ENCODE peak calls at places on chromosomes 11 and 22, in five cellular contexts. F, U, P, J and Z are unnamed samples. For H3K27me3, the result is how much of the 10 kb centered on the place peaks cover.

GRCh38 chr11:2943711-2944118 is 14.5 kb upstream of the PHLDA2 start:
- DNase-seq in U (no peak), P (peak), J (no peak), F (no peak), Z (no peak)

GRCh38 chr11:65417702-65418430 is 4.7 kb upstream of the NEAT1 start:
- DNase-seq in F (peak), J (peak), U (no peak), P (peak), Z (no peak)

GRCh38 chr11:65186701-65187100 is 5.0 kb downstream of the CAPN1 start:
- DNase-seq in J (no peak), U (no peak), F (no peak), P (no peak), Z (no peak)

GRCh38 chr22:25053153-25053805 is 100.8 kb downstream of the KIAA1671 start:
- DNase-seq in F (no peak), P (no peak), U (no peak), J (no peak), Z (no peak)

GRCh38 chr11:60950933-60951610 is 904 bp downstream of the SLC15A3 start:
- DNase-seq in J (peak), F (no peak), P (peak), U (no peak), Z (peak)

GRCh38 chr11:122024278-122024677 is 91.7 kb downstream of the BLID start:
- DNase-seq in P (no peak), F (no peak), U (no peak), J (no peak), Z (no peak)

GRCh38 chr22:33357894-33358440 is 299.8 kb upstream of the SYN3 start:
- DNase-seq in F (no peak), P (no peak), J (no peak), U (no peak), Z (no peak)

GRCh38 chr11:32033067-32033466 is 57.8 kb upstream of the RCN1 start:
- DNase-seq in F (no peak), J (no peak), P (no peak), U (no peak), Z (no peak)

GRCh38 chr11:83046626-83047172 is 25.0 kb downstream of the RAB30 start:
- DNase-seq in U (no peak), F (no peak), J (no peak), P (no peak), Z (no peak)

GRCh38 chr22:44336962-44337657 is 24.4 kb upstream of the SHISAL1 start:
- DNase-seq in U (no peak), J (no peak), P (no peak), F (no peak), Z (no peak)

DNA sequence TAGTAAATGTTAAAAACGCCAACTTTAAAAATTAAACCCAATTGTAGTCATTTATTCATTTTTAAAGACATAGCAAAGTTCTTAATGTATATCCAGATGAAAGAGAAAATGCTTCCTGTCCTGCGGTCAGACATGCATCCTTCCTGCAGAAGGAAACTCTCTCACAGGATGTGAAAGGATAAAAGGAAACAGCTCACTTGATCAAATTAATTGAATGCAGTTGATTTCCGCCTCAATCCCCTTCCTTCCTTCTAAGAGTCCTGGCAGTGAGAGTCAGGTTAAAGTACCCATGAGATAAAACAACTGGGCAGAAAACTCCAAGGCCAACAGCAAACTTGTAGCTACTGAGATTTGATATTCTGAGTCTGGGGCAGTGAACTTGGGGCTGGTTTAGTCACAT is 38.5 kb downstream of the CWC15 start:
- DNase-seq in J (no peak), F (no peak), U (no peak), P (no peak), Z (no peak)
- H3K27ac ChIP-seq in J (no peak), F (peak), U (peak), P (peak), Z (no peak)

GRCh38 chr22:49672013-49672516 is 155.6 kb downstream of the BRD1 start:
- DNase-seq in U (no peak), P (peak), F (no peak), J (no peak), Z (no peak)
- H3K27me3 ChIP-seq in U (under half), P (under half), F (under half), J (under half), Z (under half)

DNA sequence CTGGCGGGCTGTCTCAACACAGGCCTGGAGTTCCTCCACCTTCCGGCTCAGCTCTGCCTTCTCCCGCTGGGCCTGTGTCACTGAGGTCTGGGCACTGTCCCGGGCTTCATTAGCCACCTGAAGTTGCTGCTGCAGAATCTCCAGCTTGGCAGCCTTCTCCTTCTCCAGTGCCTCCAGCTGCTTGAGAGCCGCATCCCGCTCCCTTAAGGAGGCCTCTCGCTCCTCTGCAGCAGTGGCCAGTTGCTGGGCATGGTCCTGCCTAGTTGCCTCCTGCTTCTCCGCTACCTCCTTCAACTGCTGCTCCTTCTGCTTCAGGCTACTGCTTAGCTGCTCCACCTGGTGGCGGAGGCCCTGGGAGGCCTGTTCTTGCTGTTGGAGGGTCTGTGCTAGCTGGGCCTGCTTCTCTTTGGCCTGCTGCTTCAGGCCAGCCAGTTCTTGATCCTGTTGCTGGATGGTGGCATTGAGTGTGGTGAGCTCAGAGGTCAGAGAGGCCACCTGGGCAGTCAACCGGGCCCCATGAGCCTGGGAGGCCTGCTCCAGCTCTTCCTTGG is 16.9 kb downstream of the IL18BP start:
- DNase-seq in P (no peak), U (peak), J (no peak), F (no peak), Z (no peak)
- TF ChIP-seq CTCF in P (no peak), U (peak), J (peak), F (no peak), Z (no peak)

GRCh38 chr11:15667127-15667725 is 552.5 kb downstream of the INSC start:
- DNase-seq in P (no peak), J (no peak), F (no peak), U (no peak), Z (no peak)

GRCh38 chr11:15670520-15671070 is 555.9 kb downstream of the INSC start:
- DNase-seq in U (no peak), P (no peak), F (no peak), J (no peak), Z (no peak)

GRCh38 chr11:15665368-15665871 is 550.7 kb downstream of the INSC start:
- DNase-seq in F (no peak), P (no peak), J (no peak), U (peak), Z (no peak)

GRCh38 chr11:15671216-15671615 is 556.5 kb downstream of the INSC start:
- DNase-seq in J (no peak), F (no peak), P (no peak), U (no peak), Z (no peak)

GRCh38 chr11:15668718-15669117 is 554.0 kb downstream of the INSC start:
- DNase-seq in P (no peak), J (no peak), U (no peak), F (no peak), Z (no peak)
- H3K27ac ChIP-seq in P (no peak), J (no peak), U (no peak), F (no peak), Z (no peak)

DNA sequence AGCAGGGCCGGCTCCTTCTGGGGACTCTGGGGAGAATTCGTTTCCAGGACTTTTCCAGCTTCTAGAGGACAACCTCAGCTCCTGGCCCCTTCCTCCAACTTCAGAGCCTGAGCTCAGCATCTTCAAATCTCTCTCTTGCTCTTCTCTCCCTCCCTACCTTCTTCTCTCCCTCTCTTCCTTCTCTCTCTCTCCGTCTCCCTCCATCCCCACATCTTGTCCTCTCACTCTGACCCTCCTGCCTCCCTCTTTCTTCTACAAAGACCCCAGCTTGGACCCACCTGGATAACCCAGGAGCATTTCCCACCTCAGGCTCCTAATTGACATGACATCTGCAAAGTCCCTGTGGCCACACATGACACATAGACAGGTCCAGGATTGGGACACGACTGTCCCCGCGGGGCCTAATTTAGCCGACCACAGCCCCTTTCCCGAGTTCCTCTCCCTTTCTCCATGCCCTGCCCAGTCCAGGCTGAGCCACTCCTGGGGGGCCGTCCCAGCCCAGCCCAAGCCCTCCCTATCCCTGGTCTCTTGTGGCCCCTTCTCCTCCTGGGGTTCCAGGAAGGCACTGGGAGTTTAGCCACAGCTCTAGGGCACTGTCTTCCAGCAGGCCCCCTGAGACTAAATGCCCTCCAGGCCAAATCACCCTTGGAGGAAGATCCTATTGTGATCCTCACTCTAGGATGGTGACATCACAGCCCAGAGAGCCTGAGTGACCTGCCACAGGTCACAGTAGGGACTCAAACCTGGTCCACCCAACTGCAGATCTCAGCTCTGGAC is 36.9 kb downstream of the IGLL5 start:
- DNase-seq in P (no peak), J (no peak), F (no peak), U (no peak), Z (no peak)
- H3K27me3 ChIP-seq in P (under half), J (under half), F (under half), U (under half), Z (under half)